ENCODE peak calls at places on chromosomes 6 and 20, in nine cellular contexts. U is activated T-cell treated with anti-CD3 and anti-CD28 coated beads, Interleukin-2, amount 50 U/mL, for 48 hours; O is activated T-helper 1 cell treated with anti-CD3 and anti-CD28 coated beads, Interleukin-2, amount 50 U/mL, for 16 hours; G is left lung; K is brain microvascular endothelial cell; D is germinal center; C is COR-L47; V is PC-3; Q is Kasumi-1. E is an unnamed sample.

GRCh38 chr6:33897193-33897479 is 93.3 kb upstream of the MLN start:
- DNase-seq in U (no peak), O (no peak), G (no peak), K (no peak), D (no peak), C (no peak), V (no peak), Q (no peak), E (no peak)

GRCh38 chr20:53734006-53734688 is 140.5 kb upstream of the ZNF217 start:
- DNase-seq in U (no peak), O (no peak), G (no peak), K (no peak), D (no peak), C (no peak), V (no peak), Q (no peak), E (no peak)

GRCh38 chr6:161169690-161170089 is 104.2 kb downstream of the AGPAT4 start:
- DNase-seq in U (no peak), O (no peak), G (no peak), K (peak), D (no peak), C (peak), V (no peak), Q (no peak), E (peak)

GRCh38 chr6:5012531-5012930 is 8.7 kb upstream of the RPP40 start:
- DNase-seq in U (no peak), O (no peak), G (no peak), K (no peak), D (no peak), C (no peak), V (no peak), Q (peak), E (no peak)

GRCh38 chr6:106799008-106799952 is 169.9 kb downstream of the QRSL1 start:
- DNase-seq in U (peak), O (no peak), G (no peak), K (no peak), D (no peak), C (no peak), V (peak), Q (no peak), E (no peak)

GRCh38 chr20:16111853-16112412 is 461.3 kb downstream of the KIF16B start:
- DNase-seq in U (no peak), O (no peak), G (no peak), K (no peak), D (peak), C (no peak), V (no peak), Q (no peak), E (no peak)

GRCh38 chr6:42450314-42451145 is 1.2 kb downstream of the TRERF1 start:
- DNase-seq in U (peak), O (no peak), G (no peak), K (no peak), D (peak), C (no peak), V (peak), Q (peak), E (no peak)

GRCh38 chr20:14773486-14773885 is 436.1 kb upstream of the FLRT3 start:
- DNase-seq in U (no peak), O (no peak), G (no peak), K (no peak), D (no peak), C (no peak), V (no peak), Q (no peak), E (no peak)

GRCh38 chr6:109308018-109308492 is 74.2 kb downstream of the CD164 start:
- DNase-seq in U (peak), O (no peak), G (no peak), K (peak), D (no peak), C (no peak), V (peak), Q (no peak), E (peak)

GRCh38 chr20:11270566-11270965 is 596.8 kb upstream of the JAG1 start:
- DNase-seq in U (no peak), O (no peak), G (peak), K (no peak), D (no peak), C (no peak), V (peak), Q (no peak), E (no peak)

GRCh38 chr6:118509009-118509617 is 39.0 kb upstream of the PLN start:
- DNase-seq in U (no peak), O (no peak), G (no peak), K (peak), D (no peak), C (peak), V (peak), Q (peak), E (no peak)